ENCODE peak calls at places on chromosomes 6 and 20, in eight cellular contexts. R is H4; E is left cardiac atrium; T is AG08395; W is astrocyte; B is epithelial cell of esophagus; O is H7; S is stimulated activated effector memory CD8-positive, alpha-beta T cell treated with anti-CD3 and anti-CD28 coated beads, Interleukin-12 subunit alpha, Interleukin-12 subunit beta, amount 100 ng/mL, for 72 hours. U is an unnamed sample.

GRCh38 chr20:10309326-10309725 is 90.7 kb downstream of the SNAP25 start:
- DNase-seq in R (peak), E (no peak), T (peak), W (peak), B (peak), O (no peak), S (no peak), U (no peak)

GRCh38 chr6:127937747-127938146 is 36.9 kb upstream of the THEMIS start:
- DNase-seq in R (no peak), E (no peak), T (no peak), W (no peak), B (no peak), O (no peak), S (no peak), U (no peak)

GRCh38 chr6:113591896-113592827 is 265.0 kb upstream of the MARCKS start:
- DNase-seq in R (no peak), E (no peak), T (no peak), W (no peak), B (peak), O (peak), S (no peak), U (no peak)

GRCh38 chr6:104472245-104472644 is 387.5 kb downstream of the HACE1 start:
- DNase-seq in R (no peak), E (no peak), T (no peak), W (no peak), B (no peak), O (no peak), S (no peak), U (no peak)

GRCh38 chr6:11067348-11067747 is 23.2 kb upstream of the ELOVL2 start:
- DNase-seq in R (no peak), E (no peak), T (no peak), W (no peak), B (no peak), O (no peak), S (no peak), U (no peak)

GRCh38 chr6:164035912-164036485 is 621.5 kb downstream of the QKI start:
- DNase-seq in R (no peak), E (no peak), T (no peak), W (no peak), B (no peak), O (no peak), S (no peak), U (no peak)

GRCh38 chr6:33312361-33313104 is 1.3 kb downstream of the TAPBP start:
- DNase-seq in R (peak), E (peak), T (peak), W (peak), B (peak), O (peak), S (no peak), U (peak)

GRCh38 chr6:30821862-30822784 is 62.2 kb upstream of the DDR1 start:
- DNase-seq in R (peak), E (no peak), T (peak), W (no peak), B (peak), O (peak), S (no peak), U (no peak)

GRCh38 chr6:7391244-7391643 is 1.6 kb downstream of the RIOK1 start:
- DNase-seq in R (no peak), E (no peak), T (no peak), W (no peak), B (no peak), O (no peak), S (no peak), U (no peak)

GRCh38 chr20:61662226-61662945 is 403.3 kb downstream of the TAF4 start:
- DNase-seq in R (no peak), E (no peak), T (no peak), W (no peak), B (no peak), O (peak), S (no peak), U (no peak)

GRCh38 chr6:19492631-19493030 is 344.5 kb upstream of the ID4 start:
- DNase-seq in R (no peak), E (no peak), T (no peak), W (peak), B (no peak), O (no peak), S (no peak), U (no peak)

GRCh38 chr6:110654096-110654820 is 161.0 kb downstream of the CDK19 start:
- DNase-seq in R (no peak), E (no peak), T (no peak), W (no peak), B (peak), O (no peak), S (no peak), U (no peak)

GRCh38 chr6:170385506-170385905 is 78.9 kb downstream of the FAM120B start:
- DNase-seq in R (no peak), E (no peak), T (no peak), W (no peak), B (no peak), O (no peak), S (no peak), U (no peak)

GRCh38 chr6:170050591-170051041 is 240.3 kb downstream of the DLL1 start:
- DNase-seq in R (no peak), E (no peak), T (no peak), W (no peak), B (no peak), O (no peak), S (no peak), U (no peak)

GRCh38 chr6:161901740-161902426 is 628.0 kb upstream of the AGPAT4 start:
- DNase-seq in R (no peak), E (no peak), T (no peak), W (no peak), B (no peak), O (no peak), S (no peak), U (no peak)

GRCh38 chr20:6959900-6960312 is 192.4 kb downstream of the BMP2 start:
- DNase-seq in R (no peak), E (no peak), T (no peak), W (no peak), B (peak), O (no peak), S (no peak), U (no peak)

GRCh38 chr6:108736832-108737231 is 111.4 kb upstream of the ARMC2 start:
- DNase-seq in R (peak), E (peak), T (peak), W (peak), B (peak), O (peak), S (no peak), U (no peak)

GRCh38 chr6:29965873-29966601 is 23.7 kb downstream of the HLA-A start:
- DNase-seq in R (peak), E (peak), T (peak), W (peak), B (peak), O (no peak), S (no peak), U (no peak)

GRCh38 chr6:44473870-44474631 is 86.5 kb downstream of the CDC5L start:
- DNase-seq in R (no peak), E (no peak), T (no peak), W (no peak), B (no peak), O (peak), S (no peak), U (no peak)

GRCh38 chr6:74356385-74356784 is 660.4 kb downstream of the CD109 start:
- DNase-seq in R (peak), E (no peak), T (peak), W (peak), B (peak), O (no peak), S (no peak), U (no peak)

GRCh38 chr6:143108278-143108677 is 47.6 kb downstream of the AIG1 start:
- DNase-seq in R (no peak), E (no peak), T (peak), W (peak), B (no peak), O (no peak), S (no peak), U (no peak)

GRCh38 chr6:26309731-26310142 is 55.3 kb upstream of the BTN3A2 start:
- DNase-seq in R (no peak), E (no peak), T (no peak), W (peak), B (peak), O (no peak), S (no peak), U (no peak)

GRCh38 chr6:91490672-91491071 is 903.8 kb upstream of the MAP3K7 start:
- DNase-seq in R (no peak), E (no peak), T (no peak), W (peak), B (no peak), O (no peak), S (no peak), U (no peak)

GRCh38 chr6:140777780-140778179 is 1354.9 kb upstream of the GJE1 start:
- DNase-seq in R (no peak), E (no peak), T (no peak), W (no peak), B (no peak), O (no peak), S (no peak), U (no peak)

GRCh38 chr20:32731882-32732266 is 11.4 kb downstream of the COMMD7 start:
- DNase-seq in R (no peak), E (no peak), T (no peak), W (no peak), B (peak), O (no peak), S (no peak), U (no peak)

GRCh38 chr20:58891686-58892125 is 39.2 kb downstream of the GNAS start:
- DNase-seq in R (no peak), E (peak), T (no peak), W (peak), B (peak), O (peak), S (no peak), U (peak)

GRCh38 chr6:2839195-2839981 is 2.3 kb downstream of the SERPINB1 start:
- DNase-seq in R (peak), E (no peak), T (no peak), W (peak), B (peak), O (no peak), S (no peak), U (no peak)

GRCh38 chr6:35161776-35162607 is 20.9 kb upstream of the TCP11 start:
- DNase-seq in R (no peak), E (no peak), T (no peak), W (no peak), B (no peak), O (no peak), S (no peak), U (no peak)

GRCh38 chr6:155493694-155494143 is 38.1 kb upstream of the NOX3 start:
- DNase-seq in R (peak), E (peak), T (peak), W (peak), B (peak), O (no peak), S (no peak), U (peak)

GRCh38 chr6:117555882-117556498 is 46.3 kb downstream of the GOPC start:
- DNase-seq in R (no peak), E (peak), T (no peak), W (no peak), B (peak), O (no peak), S (peak), U (no peak)

GRCh38 chr20:59159822-59160740 is 3.5 kb upstream of the ZNF831 start:
- DNase-seq in R (no peak), E (no peak), T (no peak), W (no peak), B (no peak), O (no peak), S (no peak), U (no peak)

GRCh38 chr6:13710552-13711383 is 867 bp downstream of the RANBP9 start:
- DNase-seq in R (no peak), E (peak), T (peak), W (no peak), B (no peak), O (peak), S (peak), U (peak)